ENCODE peak calls at places on chromosomes 12 and 14, in six cellular contexts. G is IMR-90, U is mesendoderm, N is mesenchymal stem cell, F is neuronal stem cell, Y is H1. Q is an unnamed sample.

GRCh38 chr12:57046947-57047890 is 2.7 kb downstream of the MYO1A start:
- DNase-seq in G (no peak), U (no peak), N (no peak), F (no peak), Y (no peak), Q (peak)

GRCh38 chr14:33676135-33676566 is 274.7 kb downstream of the EGLN3 start:
- DNase-seq in G (no peak), U (peak), N (peak), F (peak), Y (peak), Q (peak)

GRCh38 chr12:3335078-3335487 is 155.9 kb upstream of the PRMT8 start:
- DNase-seq in G (no peak), U (peak), N (no peak), F (no peak), Y (no peak), Q (no peak)

GRCh38 chr14:102965282-102965681 is 42.8 kb downstream of the AMN start:
- DNase-seq in G (no peak), U (no peak), N (no peak), F (no peak), Y (no peak), Q (no peak)

GRCh38 chr12:79402626-79403025 is 288.1 kb downstream of the PAWR start:
- DNase-seq in G (peak), U (no peak), N (peak), F (no peak), Y (no peak), Q (no peak)

GRCh38 chr14:21024668-21025373 is at the start of gene NDRG2:
- DNase-seq in G (no peak), U (peak), N (peak), F (peak), Y (peak), Q (peak)

GRCh38 chr12:11823043-11823442 is 173.6 kb downstream of the ETV6 start:
- DNase-seq in G (peak), U (no peak), N (peak), F (no peak), Y (no peak), Q (no peak)

GRCh38 chr12:29314421-29314820 is 66.6 kb downstream of the ERGIC2 start:
- DNase-seq in G (no peak), U (no peak), N (no peak), F (no peak), Y (no peak), Q (no peak)

GRCh38 chr12:14936224-14936861 is 2.0 kb downstream of the ERP27 start:
- DNase-seq in G (no peak), U (peak), N (no peak), F (no peak), Y (peak), Q (peak)

DNA sequence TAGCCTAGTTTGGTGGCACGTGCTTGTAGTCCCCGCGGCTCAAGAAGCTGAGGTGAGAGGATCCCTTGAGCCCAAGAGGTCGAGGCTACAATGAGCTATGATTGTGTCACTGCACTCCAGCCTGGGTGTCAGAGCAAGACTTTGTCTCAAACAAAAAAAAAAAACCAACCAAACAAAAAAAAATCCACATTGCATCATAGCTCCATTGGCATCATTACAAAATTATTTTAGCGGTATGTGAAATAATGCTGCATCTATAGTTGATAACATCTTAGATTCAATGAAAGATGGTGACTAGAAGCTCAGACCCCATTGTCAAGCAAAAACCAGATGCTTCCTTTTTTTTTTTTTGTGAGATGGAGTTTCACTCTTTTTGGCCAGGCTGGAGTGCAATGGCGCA is 14.8 kb upstream of the PTHLH start:
- DNase-seq in G (no peak), U (no peak), N (no peak), F (no peak), Y (no peak), Q (peak)
- H3K4me3 ChIP-seq in G (no peak), U (no peak), N (no peak), F (no peak), Y (no peak), Q (no peak)

DNA sequence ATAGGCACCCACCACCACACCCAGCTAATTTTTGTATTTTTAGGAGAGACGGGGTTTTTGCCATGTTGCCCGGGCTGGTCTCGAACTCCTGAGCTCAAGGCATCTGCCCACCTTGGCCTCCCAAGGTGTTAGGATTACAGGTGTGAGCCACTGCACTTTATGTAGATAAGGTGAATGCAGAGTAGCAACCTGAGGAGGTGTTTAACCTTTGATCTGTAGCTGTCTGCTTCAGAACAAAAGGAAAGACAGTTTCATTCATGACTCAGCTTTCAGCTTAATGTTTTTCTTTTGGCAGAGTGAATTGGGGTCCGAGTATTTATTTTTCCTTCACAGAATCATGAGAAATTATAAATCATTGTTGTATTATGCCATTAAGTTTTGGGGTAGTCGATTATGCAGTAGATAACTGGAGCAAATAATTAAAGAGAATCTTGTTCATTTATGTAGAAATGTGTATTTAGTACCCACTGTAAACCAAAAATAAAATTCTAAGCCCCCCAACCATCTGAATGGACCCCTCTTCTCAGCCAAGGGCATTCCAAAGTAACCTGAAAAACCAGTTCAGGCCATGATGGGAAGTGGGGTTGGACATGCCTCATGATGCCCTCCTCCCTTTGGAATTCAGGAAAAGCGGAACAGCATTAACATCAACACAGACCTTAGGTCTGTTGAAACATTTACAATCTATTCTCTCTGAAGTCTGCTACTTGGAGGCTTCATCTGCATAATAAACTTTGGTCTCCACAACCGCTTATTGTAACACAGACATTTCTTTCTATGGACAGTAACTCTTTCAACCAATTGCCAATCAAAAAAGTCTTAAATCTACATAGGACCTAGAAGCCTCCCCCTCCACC is 10.7 kb upstream of the STX2 start:
- DNase-seq in G (no peak), U (peak), N (no peak), F (no peak), Y (no peak), Q (no peak)
- H3K4ac ChIP-seq in G (no peak), U (no peak), N (no peak), F (no peak), Y (no peak), Q (no peak)

GRCh38 chr14:91899213-91899612 is 31.9 kb upstream of the TC2N start:
- DNase-seq in G (no peak), U (no peak), N (no peak), F (no peak), Y (no peak), Q (no peak)
- H3K4me2 ChIP-seq in G (no peak), U (no peak), N (no peak), F (no peak), Y (no peak), Q (no peak)

DNA sequence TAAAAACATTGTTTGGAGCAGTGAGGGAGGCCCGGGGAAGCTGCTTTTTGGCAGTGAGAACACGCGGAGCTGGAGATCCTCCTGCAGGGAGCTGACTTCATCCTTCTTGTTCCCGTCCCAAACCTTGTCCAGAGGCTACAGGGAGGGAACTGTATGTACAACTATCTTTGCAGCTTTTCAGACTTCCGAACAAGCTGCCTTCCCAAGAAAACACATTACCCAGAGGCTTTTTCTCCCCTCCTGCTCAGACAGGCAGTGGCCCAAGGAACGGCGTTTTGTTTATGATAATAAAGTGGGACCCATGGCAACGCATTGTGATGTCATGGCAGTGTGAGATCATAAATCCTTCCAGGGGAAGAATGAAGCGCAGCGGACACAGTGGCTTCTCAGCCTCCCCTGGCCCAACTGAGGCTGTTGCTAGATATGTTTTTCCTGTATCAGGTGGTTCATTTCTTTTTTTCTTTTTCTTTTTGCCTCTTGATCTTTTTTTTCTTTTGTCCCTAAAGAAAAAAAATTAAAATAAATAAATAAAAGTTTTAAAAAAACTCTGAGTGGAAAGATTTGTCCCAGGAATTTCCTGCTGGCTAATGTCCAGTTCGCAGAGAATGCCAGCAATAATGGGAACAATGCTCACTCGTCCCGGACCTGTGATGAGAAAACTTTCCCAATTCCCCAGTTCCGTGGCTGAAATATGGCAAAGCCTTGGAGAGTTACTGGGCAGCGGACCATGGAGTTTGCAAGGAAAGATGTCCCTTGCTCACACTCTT is 103.5 kb upstream of the MAP1LC3B2 start:
- DNase-seq in G (peak), U (peak), N (peak), F (peak), Y (no peak), Q (peak)
- H3K4me3 ChIP-seq in G (no peak), U (no peak), N (peak), F (no peak), Y (no peak), Q (no peak)

GRCh38 chr14:39173198-39173597 is 1.9 kb upstream of the PNN start:
- DNase-seq in G (no peak), U (no peak), N (no peak), F (no peak), Y (no peak), Q (no peak)

GRCh38 chr14:39176263-39177167 is 1.5 kb downstream of the PNN start:
- DNase-seq in G (no peak), U (no peak), N (no peak), F (no peak), Y (no peak), Q (no peak)

GRCh38 chr14:39175445-39176262 is 600 bp downstream of the PNN start:
- DNase-seq in G (peak), U (peak), N (no peak), F (no peak), Y (no peak), Q (peak)

GRCh38 chr14:39177168-39177545 is 2.1 kb downstream of the PNN start:
- DNase-seq in G (no peak), U (no peak), N (no peak), F (no peak), Y (no peak), Q (no peak)

GRCh38 chr14:39174560-39175444 is at the start of gene PNN:
- DNase-seq in G (peak), U (peak), N (peak), F (peak), Y (peak), Q (peak)
- H3K4ac ChIP-seq in G (peak), U (peak), N (peak), F (peak), Y (peak), Q (peak)

GRCh38 chr12:131784909-131785762 is 43.1 kb upstream of the MMP17 start:
- DNase-seq in G (peak), U (no peak), N (peak), F (no peak), Y (no peak), Q (no peak)
- H3K4me2 ChIP-seq in G (no peak), U (no peak), N (no peak), F (no peak), Y (peak), Q (no peak)

Q was measured in trophoblast cell.